ENCODE peak calls at places on chromosomes 16 and 17, in seven cellular contexts. One of them, this sample, is unnamed. For H3K27me3, the result is how much of the 10 kb centered on the place peaks cover.

GRCh38 chr16:26987631-26988030 is 79.1 kb upstream of the C16orf82 start:
- DNase-seq in CD8-positive, alpha-beta T cell: no peak
- DNase-seq in CD4-positive, CD25-positive, alpha-beta regulatory T cell: no peak
- DNase-seq in ovary: no peak
- DNase-seq in keratinocyte: no peak
- DNase-seq in aorta: no peak
- DNase-seq in AG04450: peak
- DNase-seq in this sample: no peak

GRCh38 chr17:5035356-5035755 is at the start of gene SLC52A1:
- DNase-seq in AG04450: no peak
- DNase-seq in CD4-positive, CD25-positive, alpha-beta regulatory T cell: no peak
- DNase-seq in keratinocyte: no peak
- DNase-seq in aorta: no peak
- DNase-seq in ovary: no peak
- DNase-seq in CD8-positive, alpha-beta T cell: no peak
- DNase-seq in this sample: no peak

GRCh38 chr17:7654832-7655540 is 4.3 kb downstream of the ATP1B2 start:
- DNase-seq in aorta: no peak
- DNase-seq in CD4-positive, CD25-positive, alpha-beta regulatory T cell: no peak
- DNase-seq in ovary: no peak
- DNase-seq in AG04450: no peak
- DNase-seq in CD8-positive, alpha-beta T cell: no peak
- DNase-seq in keratinocyte: no peak
- DNase-seq in this sample: no peak

GRCh38 chr17:82110298-82110697 is 12.3 kb upstream of the FASN start:
- DNase-seq in AG04450: no peak
- DNase-seq in CD8-positive, alpha-beta T cell: no peak
- DNase-seq in aorta: no peak
- DNase-seq in ovary: no peak
- DNase-seq in CD4-positive, CD25-positive, alpha-beta regulatory T cell: no peak
- DNase-seq in keratinocyte: no peak
- DNase-seq in this sample: no peak

GRCh38 chr16:49932943-49933342 is 77.0 kb upstream of the ZNF423 start:
- DNase-seq in ovary: no peak
- DNase-seq in AG04450: no peak
- DNase-seq in CD4-positive, CD25-positive, alpha-beta regulatory T cell: no peak
- DNase-seq in aorta: no peak
- DNase-seq in keratinocyte: no peak
- DNase-seq in CD8-positive, alpha-beta T cell: no peak
- DNase-seq in this sample: peak

GRCh38 chr16:49530396-49530795 is 156.8 kb downstream of the C16orf78 start:
- DNase-seq in CD8-positive, alpha-beta T cell: no peak
- DNase-seq in ovary: no peak
- DNase-seq in keratinocyte: no peak
- DNase-seq in CD4-positive, CD25-positive, alpha-beta regulatory T cell: no peak
- DNase-seq in aorta: peak
- DNase-seq in AG04450: no peak
- DNase-seq in this sample: no peak

GRCh38 chr16:21526923-21527807 is 72.2 kb upstream of the METTL9 start:
- DNase-seq in aorta: no peak
- DNase-seq in CD4-positive, CD25-positive, alpha-beta regulatory T cell: no peak
- DNase-seq in keratinocyte: no peak
- DNase-seq in AG04450: no peak
- DNase-seq in CD8-positive, alpha-beta T cell: no peak
- DNase-seq in ovary: no peak
- DNase-seq in this sample: no peak

GRCh38 chr16:66935319-66936011 is at the start of gene CES2:
- DNase-seq in AG04450: no peak
- DNase-seq in ovary: no peak
- DNase-seq in CD8-positive, alpha-beta T cell: no peak
- DNase-seq in CD4-positive, CD25-positive, alpha-beta regulatory T cell: peak
- DNase-seq in keratinocyte: peak
- DNase-seq in aorta: peak
- DNase-seq in this sample: no peak

GRCh38 chr17:28174352-28175046 is 132.0 kb downstream of the NLK start:
- DNase-seq in ovary: no peak
- DNase-seq in CD4-positive, CD25-positive, alpha-beta regulatory T cell: no peak
- DNase-seq in aorta: no peak
- DNase-seq in keratinocyte: no peak
- DNase-seq in CD8-positive, alpha-beta T cell: no peak
- DNase-seq in AG04450: no peak
- DNase-seq in this sample: no peak

GRCh38 chr16:72923757-72924156 is 124.2 kb downstream of the ZFHX3 start:
- DNase-seq in CD4-positive, CD25-positive, alpha-beta regulatory T cell: no peak
- DNase-seq in ovary: no peak
- DNase-seq in aorta: no peak
- DNase-seq in AG04450: no peak
- DNase-seq in keratinocyte: no peak
- DNase-seq in CD8-positive, alpha-beta T cell: no peak
- DNase-seq in this sample: no peak

GRCh38 chr16:82653550-82654511 is 27.1 kb downstream of the CDH13 start:
- DNase-seq in CD4-positive, CD25-positive, alpha-beta regulatory T cell: peak
- DNase-seq in ovary: no peak
- DNase-seq in aorta: no peak
- DNase-seq in keratinocyte: no peak
- DNase-seq in CD8-positive, alpha-beta T cell: peak
- DNase-seq in AG04450: peak
- DNase-seq in this sample: no peak

GRCh38 chr16:14475370-14476139 is 154.5 kb downstream of the PARN start:
- DNase-seq in aorta: no peak
- DNase-seq in keratinocyte: no peak
- DNase-seq in AG04450: no peak
- DNase-seq in ovary: no peak
- DNase-seq in CD8-positive, alpha-beta T cell: no peak
- DNase-seq in CD4-positive, CD25-positive, alpha-beta regulatory T cell: no peak
- DNase-seq in this sample: no peak

GRCh38 chr17:74147966-74148365 is 55.5 kb upstream of the RPL38 start:
- DNase-seq in ovary: no peak
- DNase-seq in CD4-positive, CD25-positive, alpha-beta regulatory T cell: no peak
- DNase-seq in AG04450: no peak
- DNase-seq in aorta: no peak
- DNase-seq in CD8-positive, alpha-beta T cell: no peak
- DNase-seq in keratinocyte: no peak
- DNase-seq in this sample: peak

GRCh38 chr16:15598648-15599190 is 44.2 kb downstream of the MARF1 start:
- DNase-seq in CD4-positive, CD25-positive, alpha-beta regulatory T cell: no peak
- DNase-seq in AG04450: no peak
- DNase-seq in keratinocyte: no peak
- DNase-seq in ovary: no peak
- DNase-seq in CD8-positive, alpha-beta T cell: no peak
- DNase-seq in aorta: no peak
- DNase-seq in this sample: no peak

GRCh38 chr17:5418858-5419355 is 555 bp downstream of the NUP88 start:
- DNase-seq in keratinocyte: no peak
- DNase-seq in AG04450: no peak
- DNase-seq in aorta: no peak
- DNase-seq in ovary: no peak
- DNase-seq in CD8-positive, alpha-beta T cell: peak
- DNase-seq in CD4-positive, CD25-positive, alpha-beta regulatory T cell: peak
- DNase-seq in this sample: no peak

GRCh38 chr17:43171761-43172487 is 910 bp downstream of the NBR1 start:
- DNase-seq in CD4-positive, CD25-positive, alpha-beta regulatory T cell: no peak
- DNase-seq in AG04450: peak
- DNase-seq in CD8-positive, alpha-beta T cell: no peak
- DNase-seq in keratinocyte: peak
- DNase-seq in ovary: peak
- DNase-seq in aorta: peak
- DNase-seq in this sample: no peak

GRCh38 chr16:69481901-69482341 is 57.5 kb downstream of the CYB5B start:
- DNase-seq in ovary: peak
- DNase-seq in keratinocyte: no peak
- DNase-seq in CD8-positive, alpha-beta T cell: no peak
- DNase-seq in aorta: peak
- DNase-seq in CD4-positive, CD25-positive, alpha-beta regulatory T cell: no peak
- DNase-seq in AG04450: no peak
- DNase-seq in this sample: peak

GRCh38 chr16:11256657-11257130 is 690 bp upstream of the SOCS1 start:
- DNase-seq in CD8-positive, alpha-beta T cell: no peak
- DNase-seq in keratinocyte: no peak
- DNase-seq in CD4-positive, CD25-positive, alpha-beta regulatory T cell: peak
- DNase-seq in ovary: peak
- DNase-seq in aorta: peak
- DNase-seq in AG04450: no peak
- DNase-seq in this sample: no peak

GRCh38 chr17:7560172-7561027 is 1.3 kb upstream of the SENP3 start:
- DNase-seq in CD4-positive, CD25-positive, alpha-beta regulatory T cell: peak
- DNase-seq in AG04450: no peak
- DNase-seq in CD8-positive, alpha-beta T cell: no peak
- DNase-seq in ovary: peak
- DNase-seq in aorta: peak
- DNase-seq in keratinocyte: no peak
- DNase-seq in this sample: peak

DNA sequence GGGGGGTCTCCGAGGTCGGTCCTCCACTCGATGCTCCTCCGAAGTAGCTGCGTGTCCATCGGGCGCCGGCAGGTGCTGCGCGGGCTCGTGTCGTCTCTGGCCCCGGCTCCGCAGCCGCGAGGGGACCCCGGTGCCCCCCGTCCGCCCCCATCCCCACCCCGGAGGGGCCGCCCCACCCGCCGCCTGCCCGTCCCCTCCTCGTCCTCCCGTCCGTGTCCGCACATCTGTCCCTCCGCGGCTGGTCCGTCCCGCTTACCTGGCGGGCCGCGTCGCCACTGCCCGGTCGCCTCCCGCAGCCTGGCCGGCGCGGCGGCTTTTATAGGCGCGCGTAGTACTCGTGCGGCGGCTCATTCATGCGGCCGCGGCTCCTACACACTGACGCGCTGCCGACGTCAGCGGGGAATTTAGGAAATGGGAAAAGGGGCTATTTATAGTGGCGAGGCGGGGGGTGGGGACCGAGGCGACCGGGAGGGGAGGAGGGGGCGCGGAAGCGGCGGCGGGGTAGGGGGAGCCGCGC is 4.0 kb upstream of the HIC1 start:
- DNase-seq in CD8-positive, alpha-beta T cell: no peak
- DNase-seq in aorta: peak
- DNase-seq in CD4-positive, CD25-positive, alpha-beta regulatory T cell: no peak
- DNase-seq in keratinocyte: no peak
- DNase-seq in ovary: peak
- DNase-seq in AG04450: no peak
- DNase-seq in this sample: no peak
- H3K27me3 ChIP-seq in CD8-positive, alpha-beta T cell: under half
- H3K27me3 ChIP-seq in aorta: under half
- H3K27me3 ChIP-seq in CD4-positive, CD25-positive, alpha-beta regulatory T cell: under half
- H3K27me3 ChIP-seq in keratinocyte: under half
- H3K27me3 ChIP-seq in ovary: under half
- H3K27me3 ChIP-seq in AG04450: under half
- H3K27me3 ChIP-seq in this sample: under half

GRCh38 chr16:88936913-88937666 is 39.9 kb downstream of the CBFA2T3 start:
- DNase-seq in aorta: no peak
- DNase-seq in AG04450: no peak
- DNase-seq in CD8-positive, alpha-beta T cell: no peak
- DNase-seq in CD4-positive, CD25-positive, alpha-beta regulatory T cell: no peak
- DNase-seq in ovary: no peak
- DNase-seq in keratinocyte: no peak
- DNase-seq in this sample: no peak
- H3K27me3 ChIP-seq in aorta: under half
- H3K27me3 ChIP-seq in AG04450: half or more
- H3K27me3 ChIP-seq in CD8-positive, alpha-beta T cell: under half
- H3K27me3 ChIP-seq in CD4-positive, CD25-positive, alpha-beta regulatory T cell: under half
- H3K27me3 ChIP-seq in ovary: under half
- H3K27me3 ChIP-seq in keratinocyte: half or more
- H3K27me3 ChIP-seq in this sample: under half

DNA sequence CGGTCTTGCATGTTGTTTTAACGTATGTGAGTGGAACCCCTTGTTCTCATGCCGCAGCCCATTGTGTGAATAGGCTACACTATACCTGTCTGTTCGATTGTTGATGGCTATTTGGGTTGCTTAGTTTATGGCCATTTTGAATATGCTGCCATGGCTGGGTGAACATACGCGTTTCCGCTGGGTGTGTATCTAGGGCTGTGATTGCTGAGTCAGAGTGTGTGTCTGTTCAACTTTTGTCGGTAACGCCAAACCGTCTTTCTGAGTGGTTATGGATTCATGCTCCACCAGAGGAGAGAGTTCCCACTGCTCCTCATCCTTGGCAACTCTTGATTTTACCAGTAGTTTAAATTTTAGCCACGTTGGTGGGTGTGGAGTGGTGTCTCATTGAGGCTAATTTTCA is 77.0 kb downstream of the METRNL start:
- DNase-seq in AG04450: no peak
- DNase-seq in CD4-positive, CD25-positive, alpha-beta regulatory T cell: no peak
- DNase-seq in ovary: no peak
- DNase-seq in keratinocyte: no peak
- DNase-seq in aorta: no peak
- DNase-seq in CD8-positive, alpha-beta T cell: no peak
- DNase-seq in this sample: no peak
- H3K27me3 ChIP-seq in AG04450: under half
- H3K27me3 ChIP-seq in CD4-positive, CD25-positive, alpha-beta regulatory T cell: under half
- H3K27me3 ChIP-seq in ovary: under half
- H3K27me3 ChIP-seq in keratinocyte: under half
- H3K27me3 ChIP-seq in aorta: under half
- H3K27me3 ChIP-seq in CD8-positive, alpha-beta T cell: under half
- H3K27me3 ChIP-seq in this sample: under half

GRCh38 chr17:40812639-40813038 is 9.8 kb downstream of the KRT10 start:
- DNase-seq in aorta: no peak
- DNase-seq in AG04450: no peak
- DNase-seq in CD8-positive, alpha-beta T cell: no peak
- DNase-seq in CD4-positive, CD25-positive, alpha-beta regulatory T cell: no peak
- DNase-seq in ovary: no peak
- DNase-seq in keratinocyte: no peak
- DNase-seq in this sample: no peak

GRCh38 chr17:40806131-40806530 is 6.4 kb upstream of the KRT28 start:
- DNase-seq in aorta: no peak
- DNase-seq in ovary: no peak
- DNase-seq in AG04450: no peak
- DNase-seq in CD8-positive, alpha-beta T cell: no peak
- DNase-seq in keratinocyte: no peak
- DNase-seq in CD4-positive, CD25-positive, alpha-beta regulatory T cell: no peak
- DNase-seq in this sample: no peak

GRCh38 chr17:40810505-40810904 is 10.7 kb upstream of the KRT28 start:
- DNase-seq in aorta: no peak
- DNase-seq in ovary: no peak
- DNase-seq in AG04450: peak
- DNase-seq in CD4-positive, CD25-positive, alpha-beta regulatory T cell: no peak
- DNase-seq in CD8-positive, alpha-beta T cell: no peak
- DNase-seq in keratinocyte: no peak
- DNase-seq in this sample: no peak

GRCh38 chr17:40813804-40814203 is 8.6 kb downstream of the KRT10 start:
- DNase-seq in AG04450: no peak
- DNase-seq in aorta: no peak
- DNase-seq in CD4-positive, CD25-positive, alpha-beta regulatory T cell: no peak
- DNase-seq in ovary: no peak
- DNase-seq in keratinocyte: peak
- DNase-seq in CD8-positive, alpha-beta T cell: no peak
- DNase-seq in this sample: no peak

DNA sequence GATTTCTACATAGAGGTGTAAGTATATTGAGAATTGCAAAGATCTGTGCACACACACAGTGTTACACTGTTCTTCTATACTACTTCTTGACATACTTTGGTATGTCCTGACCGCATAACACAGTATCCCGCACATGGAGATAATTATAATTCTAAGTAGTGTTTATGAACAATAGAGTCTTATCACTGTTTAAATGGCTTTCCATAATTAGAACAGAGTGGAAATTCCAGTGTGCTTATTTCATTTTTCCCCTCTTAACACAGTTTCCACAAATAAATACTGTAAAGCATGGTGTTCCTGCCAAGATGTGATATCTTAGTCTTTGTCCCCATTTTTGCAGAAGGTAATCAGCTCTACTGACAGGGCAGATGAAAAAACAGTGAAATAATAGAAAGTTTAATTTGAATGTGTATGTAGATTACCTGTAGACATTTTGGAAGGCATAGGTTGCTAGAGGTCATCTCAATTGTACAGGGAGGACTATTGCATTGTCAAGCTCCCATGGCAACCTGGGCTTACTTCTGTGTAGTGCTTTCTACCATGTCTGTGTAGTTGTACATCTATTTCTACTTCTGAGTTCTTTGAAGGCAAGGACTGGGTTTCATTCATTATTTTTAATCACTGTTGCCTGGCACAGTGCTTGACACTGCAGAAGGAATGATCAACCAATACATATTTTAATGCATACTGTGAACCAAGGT is 10.1 kb upstream of the KRT28 start:
- DNase-seq in AG04450: no peak
- DNase-seq in aorta: no peak
- DNase-seq in keratinocyte: no peak
- DNase-seq in CD4-positive, CD25-positive, alpha-beta regulatory T cell: no peak
- DNase-seq in ovary: no peak
- DNase-seq in CD8-positive, alpha-beta T cell: no peak
- DNase-seq in this sample: no peak
- H3K27me3 ChIP-seq in AG04450: under half
- H3K27me3 ChIP-seq in aorta: under half
- H3K27me3 ChIP-seq in keratinocyte: under half
- H3K27me3 ChIP-seq in CD4-positive, CD25-positive, alpha-beta regulatory T cell: half or more
- H3K27me3 ChIP-seq in ovary: under half
- H3K27me3 ChIP-seq in CD8-positive, alpha-beta T cell: under half
- H3K27me3 ChIP-seq in this sample: under half